ENCODE peak calls at places on chromosome 22, in five cellular contexts. T is AG09319, H is mucosa of descending colon, C is pancreas, N is BE2C. J is an unnamed sample.
A peak's percentile ranks its signal among the peaks of the same experiment; 100 is the strongest.

GRCh38 chr22:47604563-47604962 is 842.1 kb downstream of the TBC1D22A start:
- DNase-seq in N (no peak), C (no peak), T (no peak), H (no peak), J (no peak)

GRCh38 chr22:27310966-27311665 is 490.4 kb downstream of the MN1 start:
- DNase-seq in H (no peak), N (no peak), T (no peak), C (no peak), J (no peak)

GRCh38 chr22:47172771-47173534 is 410.5 kb downstream of the TBC1D22A start:
- DNase-seq in C (no peak), T (no peak), H (no peak), N (no peak), J (no peak)

GRCh38 chr22:23285236-23285635 is 104.9 kb downstream of the BCR start:
- DNase-seq in N (no peak), H (no peak), C (no peak), T (no peak), J (no peak)

GRCh38 chr22:27829620-27830019 is 28.1 kb upstream of the MN1 start:
- DNase-seq in T (no peak), N (no peak), H (no peak), C (no peak), J (no peak)

GRCh38 chr22:34122064-34122463 is 201.8 kb upstream of the LARGE1 start:
- DNase-seq in N (no peak), T (no peak), H (no peak), C (no peak), J (no peak)

GRCh38 chr22:32237021-32237420 is 18.1 kb downstream of the SLC5A4 start:
- DNase-seq in N (peak; percentile 15), T (no peak), H (no peak), C (no peak), J (no peak)

GRCh38 chr22:30017375-30017774 is 62.9 kb upstream of the HORMAD2 start:
- DNase-seq in C (no peak), H (no peak), N (no peak), T (no peak), J (no peak)

GRCh38 chr22:40487663-40488249 is 117.4 kb downstream of the SGSM3 start:
- DNase-seq in T (no peak), N (no peak), H (no peak), C (no peak), J (no peak)

GRCh38 chr22:30079952-30080533 is at the start of gene HORMAD2:
- DNase-seq in N (peak; percentile 10), H (no peak), T (no peak), C (peak; percentile 62), J (no peak)

GRCh38 chr22:41914611-41915034 is 251 bp downstream of the SHISA8 start:
- DNase-seq in H (no peak), N (no peak), C (no peak), T (no peak), J (no peak)

GRCh38 chr22:44571566-44572413 is 73.8 kb upstream of the RTL6 start:
- DNase-seq in N (no peak), T (no peak), C (no peak), H (no peak), J (no peak)

GRCh38 chr22:37661160-37661924 is 2.8 kb downstream of the PDXP start:
- DNase-seq in N (peak; percentile 73), H (no peak), C (no peak), T (no peak), J (no peak)
- TF ChIP-seq CTCF in N (peak; percentile 81), H (no peak), C (no peak), T (peak; percentile 68), J (peak; percentile 48)

GRCh38 chr22:46131151-46131587 is 19.2 kb upstream of the PPARA start:
- DNase-seq in C (no peak), T (no peak), H (no peak), N (no peak), J (no peak)
- TF ChIP-seq CTCF in C (no peak), T (peak; percentile 27), H (no peak), N (peak; percentile 48), J (peak; percentile 47)

GRCh38 chr22:22201185-22201924 is 43.2 kb upstream of the VPREB1 start:
- DNase-seq in N (peak; percentile 60), T (no peak), H (peak; percentile 16), C (no peak), J (no peak)
- TF ChIP-seq CTCF in N (peak; percentile 85), T (peak; percentile 73), H (peak; percentile 67), C (no peak), J (peak; percentile 41)

DNA sequence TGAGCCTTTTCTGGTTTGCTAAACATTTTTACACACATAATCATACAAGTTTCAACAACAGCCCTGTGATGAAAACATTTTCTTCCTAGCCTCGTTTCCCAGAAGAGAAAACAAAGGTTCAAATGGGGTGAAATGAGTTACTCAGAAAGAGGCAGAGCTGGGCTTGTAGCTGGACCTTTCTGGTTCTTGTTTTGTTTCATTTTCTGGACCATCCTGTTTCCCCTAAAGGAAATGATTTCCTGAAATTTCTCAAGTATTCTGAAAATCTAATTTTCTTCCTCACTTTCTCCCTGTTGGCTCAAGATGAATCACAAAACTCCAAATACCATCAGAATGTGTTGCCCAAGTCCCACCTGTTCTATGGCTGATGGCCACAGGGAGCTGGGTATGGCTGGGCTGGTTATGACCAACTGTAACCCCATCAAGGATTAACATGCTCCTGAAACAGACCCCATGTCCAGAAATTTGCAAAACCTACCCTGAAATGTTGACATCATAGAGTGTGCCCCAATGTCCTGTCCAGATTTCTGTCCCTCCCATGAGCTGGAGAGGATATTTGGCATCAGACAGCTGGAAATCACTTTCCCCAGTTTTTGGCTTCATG is 6.7 kb upstream of the APOL4 start:
- DNase-seq in H (no peak), C (no peak), N (no peak), T (no peak), J (no peak)
- TF ChIP-seq CTCF in H (no peak), C (no peak), N (no peak), T (no peak), J (no peak)

DNA sequence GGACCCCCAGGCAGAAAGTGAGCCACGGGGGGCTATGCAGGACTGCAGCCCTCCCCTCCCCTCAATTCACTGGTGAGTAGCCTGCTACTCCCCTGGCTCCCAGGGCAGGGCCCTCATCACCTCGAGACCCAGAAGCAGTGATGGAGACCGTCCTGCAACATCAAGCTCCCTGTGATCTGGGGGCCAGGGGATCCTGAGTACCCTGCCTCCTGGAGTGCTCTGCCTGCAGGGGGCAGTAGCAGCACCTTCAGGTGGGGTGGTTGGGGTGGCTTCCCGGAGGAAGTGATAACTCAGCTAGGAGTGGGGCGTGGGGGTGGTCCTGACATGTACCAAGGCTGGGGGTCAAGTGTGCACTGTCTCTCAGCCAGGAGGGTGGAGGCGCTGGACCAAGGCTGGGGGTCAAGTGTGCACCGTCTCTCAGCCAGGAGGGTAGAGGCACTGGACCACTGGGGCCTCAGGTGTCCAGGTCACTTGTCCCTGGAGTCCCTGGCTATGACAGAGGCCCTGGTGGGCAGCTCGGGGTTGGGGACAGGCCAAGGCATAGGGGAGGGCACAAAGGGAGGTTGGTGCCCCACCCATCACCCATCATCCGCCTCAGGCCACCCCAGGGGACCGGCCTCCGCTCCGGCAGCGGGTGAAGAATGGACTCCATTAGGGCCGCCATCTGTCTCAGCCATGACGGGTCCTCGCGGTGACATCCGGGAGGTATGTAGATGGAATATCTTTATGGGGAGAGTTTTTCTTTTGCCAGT is 9.4 kb downstream of the RTN4R start:
- DNase-seq in T (no peak), C (no peak), N (no peak), H (no peak), J (no peak)
- TF ChIP-seq CTCF in T (peak; percentile 11), C (no peak), N (peak; percentile 43), H (peak; percentile 10), J (peak; percentile 28)

GRCh38 chr22:24428751-24429410 is 1.5 kb downstream of the ADORA2A start:
- DNase-seq in C (no peak), H (no peak), N (no peak), T (no peak), J (no peak)
- TF ChIP-seq CTCF in C (no peak), H (no peak), N (no peak), T (no peak), J (no peak)

GRCh38 chr22:48647606-48648515 is 1179.8 kb downstream of the BRD1 start:
- DNase-seq in C (peak; percentile 36), N (no peak), H (no peak), T (no peak), J (no peak)
- TF ChIP-seq CTCF in C (no peak), N (no peak), H (no peak), T (no peak), J (no peak)